ENCODE peak calls at places on chromosomes 7 and 10, in nine cellular contexts. I is activated effector memory CD4-positive, alpha-beta T cell treated with Interleukin-2 at 50 U/mL for 16 hours; R is HFF-Myc; D is caudate nucleus; Q is HFFc6; H is mesothelial cell of epicardium; V is ovary; Z is NCI-H1092; Y is GM13977. W is an unnamed sample.

GRCh38 chr10:78715435-78715834 is 353.3 kb upstream of the ZMIZ1 start:
- DNase-seq in I (no peak), R (no peak), D (no peak), Q (no peak), H (no peak), V (no peak), Z (no peak), Y (no peak), W (no peak)

GRCh38 chr7:148173296-148173695 is 417.3 kb upstream of the C7orf33 start:
- DNase-seq in I (no peak), R (no peak), D (no peak), Q (no peak), H (no peak), V (no peak), Z (peak), Y (no peak), W (no peak)

GRCh38 chr10:130079614-130080460 is 30.8 kb downstream of the C10orf143 start:
- DNase-seq in I (no peak), R (no peak), D (no peak), Q (no peak), H (no peak), V (no peak), Z (no peak), Y (no peak), W (no peak)

GRCh38 chr10:107971411-107971810 is 806.9 kb upstream of the SORCS1 start:
- DNase-seq in I (no peak), R (no peak), D (no peak), Q (no peak), H (no peak), V (no peak), Z (no peak), Y (no peak), W (no peak)

GRCh38 chr10:97538401-97538800 is 34.2 kb upstream of the ANKRD2 start:
- DNase-seq in I (no peak), R (no peak), D (no peak), Q (peak), H (no peak), V (no peak), Z (no peak), Y (no peak), W (no peak)

GRCh38 chr10:79160191-79160590 is 91.4 kb downstream of the ZMIZ1 start:
- DNase-seq in I (no peak), R (no peak), D (no peak), Q (no peak), H (no peak), V (no peak), Z (no peak), Y (no peak), W (no peak)

GRCh38 chr7:141320287-141320686 is 230.9 kb upstream of the AGK start:
- DNase-seq in I (no peak), R (no peak), D (no peak), Q (no peak), H (no peak), V (no peak), Z (no peak), Y (no peak), W (peak)

GRCh38 chr10:126229701-126230100 is 158.6 kb downstream of the ADAM12 start:
- DNase-seq in I (no peak), R (no peak), D (no peak), Q (no peak), H (no peak), V (no peak), Z (no peak), Y (no peak), W (no peak)

GRCh38 chr7:50266893-50267386 is 37.6 kb upstream of the IKZF1 start:
- DNase-seq in I (peak), R (no peak), D (no peak), Q (no peak), H (no peak), V (no peak), Z (no peak), Y (peak), W (no peak)

GRCh38 chr7:75033064-75033463 is 40.5 kb downstream of the RCC1L start:
- DNase-seq in I (no peak), R (no peak), D (no peak), Q (no peak), H (no peak), V (no peak), Z (no peak), Y (no peak), W (no peak)

GRCh38 chr10:4174197-4174596 is 389.2 kb upstream of the KLF6 start:
- DNase-seq in I (no peak), R (peak), D (no peak), Q (no peak), H (no peak), V (no peak), Z (no peak), Y (no peak), W (no peak)

GRCh38 chr10:101833466-101833865 is 10.1 kb downstream of the KCNIP2 start:
- DNase-seq in I (no peak), R (no peak), D (no peak), Q (no peak), H (no peak), V (no peak), Z (no peak), Y (no peak), W (no peak)

GRCh38 chr7:41315764-41316163 is 387.1 kb downstream of the INHBA start:
- DNase-seq in I (no peak), R (no peak), D (no peak), Q (no peak), H (no peak), V (no peak), Z (no peak), Y (no peak), W (no peak)

GRCh38 chr10:49622426-49623425 is 8.9 kb downstream of the CHAT start:
- DNase-seq in I (no peak), R (no peak), D (no peak), Q (no peak), H (no peak), V (peak), Z (no peak), Y (no peak), W (no peak)

GRCh38 chr10:100508691-100509150 is 10.9 kb downstream of the SEC31B start:
- DNase-seq in I (peak), R (peak), D (no peak), Q (peak), H (no peak), V (no peak), Z (no peak), Y (peak), W (no peak)

GRCh38 chr10:92574545-92575377 is 868 bp upstream of the IDE start:
- DNase-seq in I (no peak), R (no peak), D (no peak), Q (peak), H (no peak), V (no peak), Z (no peak), Y (peak), W (no peak)

GRCh38 chr10:78986419-78986818 is 82.3 kb upstream of the ZMIZ1 start:
- DNase-seq in I (no peak), R (no peak), D (no peak), Q (peak), H (no peak), V (no peak), Z (no peak), Y (no peak), W (no peak)

GRCh38 chr10:125024496-125025234 is 82.7 kb downstream of the ZRANB1 start:
- DNase-seq in I (no peak), R (no peak), D (no peak), Q (no peak), H (no peak), V (peak), Z (peak), Y (no peak), W (no peak)

GRCh38 chr10:17024461-17024860 is 105.2 kb downstream of the CUBN start:
- DNase-seq in I (no peak), R (no peak), D (no peak), Q (no peak), H (no peak), V (no peak), Z (no peak), Y (no peak), W (no peak)

GRCh38 chr10:60270426-60270825 is 119.2 kb downstream of the ANK3 start:
- DNase-seq in I (no peak), R (no peak), D (no peak), Q (peak), H (no peak), V (no peak), Z (no peak), Y (no peak), W (no peak)

GRCh38 chr10:78248651-78249464 is 215.2 kb downstream of the RPS24 start:
- DNase-seq in I (no peak), R (no peak), D (peak), Q (no peak), H (no peak), V (peak), Z (no peak), Y (no peak), W (no peak)

GRCh38 chr10:47361293-47361692 is 13.1 kb downstream of the RBP3 start:
- DNase-seq in I (no peak), R (no peak), D (no peak), Q (peak), H (no peak), V (no peak), Z (no peak), Y (peak), W (peak)

GRCh38 chr10:63930584-63930983 is 409.4 kb downstream of the REEP3 start:
- DNase-seq in I (no peak), R (no peak), D (no peak), Q (no peak), H (no peak), V (no peak), Z (no peak), Y (no peak), W (no peak)

GRCh38 chr7:136251826-136252225 is 274.7 kb upstream of the MTPN start:
- DNase-seq in I (no peak), R (no peak), D (no peak), Q (no peak), H (no peak), V (no peak), Z (no peak), Y (no peak), W (no peak)

GRCh38 chr7:5041047-5041446 is 4.6 kb upstream of the RBAK start:
- DNase-seq in I (no peak), R (no peak), D (no peak), Q (no peak), H (no peak), V (no peak), Z (no peak), Y (no peak), W (no peak)

GRCh38 chr10:17923728-17924127 is 28.0 kb upstream of the SLC39A12 start:
- DNase-seq in I (no peak), R (peak), D (no peak), Q (peak), H (no peak), V (no peak), Z (no peak), Y (no peak), W (no peak)

GRCh38 chr7:32036557-32036956 is 33.6 kb downstream of the PDE1C start:
- DNase-seq in I (no peak), R (no peak), D (no peak), Q (no peak), H (no peak), V (no peak), Z (no peak), Y (no peak), W (no peak)